ENCODE peak calls at places on chromosomes 2 and 18, in seven cellular contexts. O, W, L, I, U, G and H are unnamed samples.

GRCh38 chr2:203562283-203562682 is 27.2 kb upstream of the RAPH1 start:
- DNase-seq in U (no peak), I (no peak), G (no peak), L (no peak), W (no peak), O (no peak), H (no peak)

GRCh38 chr2:6538607-6539006 is 327.1 kb downstream of the CMPK2 start:
- DNase-seq in U (no peak), I (no peak), O (no peak), L (no peak), W (no peak), G (no peak), H (no peak)

GRCh38 chr2:227861011-227861410 is 10.4 kb upstream of the DAW1 start:
- DNase-seq in G (no peak), U (no peak), I (peak), W (no peak), O (no peak), L (no peak), H (no peak)

GRCh38 chr2:27638709-27639108 is 9.9 kb downstream of the GPN1 start:
- DNase-seq in G (no peak), U (no peak), O (no peak), L (no peak), W (no peak), I (no peak), H (no peak)

GRCh38 chr2:100603414-100603813 is 40.6 kb downstream of the PDCL3 start:
- DNase-seq in I (no peak), W (no peak), L (no peak), O (no peak), U (no peak), G (peak), H (no peak)

GRCh38 chr2:9234680-9235387 is 28.2 kb downstream of the ASAP2 start:
- DNase-seq in I (peak), O (peak), G (no peak), W (no peak), U (no peak), L (peak), H (peak)

GRCh38 chr18:58559427-58560186 is 69.3 kb downstream of the ALPK2 start:
- DNase-seq in I (no peak), U (no peak), G (no peak), O (no peak), W (no peak), L (no peak), H (no peak)

GRCh38 chr2:111156529-111156928 is 35.8 kb downstream of the BCL2L11 start:
- DNase-seq in L (no peak), O (no peak), I (no peak), U (no peak), W (no peak), G (no peak), H (no peak)

GRCh38 chr18:13522861-13523660 is 203.3 kb downstream of the FAM210A start:
- DNase-seq in U (no peak), O (no peak), L (no peak), I (no peak), W (no peak), G (no peak), H (no peak)

GRCh38 chr2:222912117-222912516 is 51.3 kb downstream of the ACSL3 start:
- DNase-seq in L (no peak), W (no peak), U (no peak), O (no peak), I (peak), G (no peak), H (no peak)

GRCh38 chr2:19505199-19506136 is 147.0 kb upstream of the OSR1 start:
- DNase-seq in G (no peak), I (no peak), O (no peak), U (no peak), L (no peak), W (no peak), H (no peak)